ENCODE peak calls at places on chromosomes 11 and 22, in four cellular contexts. B is K562, W is GM12878, G is HepG2. A is an unnamed sample.

GRCh38 chr11:17443423-17443822 is 33.2 kb downstream of the ABCC8 start:
- DNase-seq in B (no peak), W (no peak), G (no peak), A (no peak)

GRCh38 chr22:37267128-37267587 is 15.2 kb upstream of the CYTH4 start:
- DNase-seq in B (peak), W (no peak), G (no peak), A (peak)

GRCh38 chr11:125315088-125315740 is 150.7 kb downstream of the PKNOX2 start:
- DNase-seq in B (no peak), W (no peak), G (no peak), A (no peak)

GRCh38 chr11:45832835-45833446 is 14.3 kb upstream of the CRY2 start:
- DNase-seq in B (no peak), W (no peak), G (no peak), A (no peak)

GRCh38 chr11:64131657-64132387 is 34.1 kb downstream of the MACROD1 start:
- DNase-seq in B (no peak), W (no peak), G (peak), A (no peak)

GRCh38 chr11:93361435-93361834 is 30.9 kb downstream of the DEUP1 start:
- DNase-seq in B (no peak), W (no peak), G (no peak), A (no peak)

GRCh38 chr11:3375552-3375951 is 3.4 kb downstream of the ZNF195 start:
- DNase-seq in B (no peak), W (no peak), G (no peak), A (no peak)

GRCh38 chr11:29629281-29629680 is 387.5 kb downstream of the KCNA4 start:
- DNase-seq in B (no peak), W (no peak), G (no peak), A (no peak)

GRCh38 chr11:76253416-76253815 is 47.1 kb upstream of the WNT11 start:
- DNase-seq in B (no peak), W (no peak), G (no peak), A (no peak)

GRCh38 chr11:24598636-24599035 is 101.8 kb downstream of the LUZP2 start:
- DNase-seq in B (no peak), W (no peak), G (no peak), A (no peak)

GRCh38 chr22:47297261-47298016 is 535.0 kb downstream of the TBC1D22A start:
- DNase-seq in B (no peak), W (no peak), G (no peak), A (no peak)

GRCh38 chr11:21257461-21257860 is 588.1 kb downstream of the NELL1 start:
- DNase-seq in B (no peak), W (no peak), G (no peak), A (no peak)

GRCh38 chr22:42716221-42716620 is 4.4 kb downstream of the A4GALT start:
- DNase-seq in B (no peak), W (peak), G (no peak), A (no peak)

GRCh38 chr22:38223289-38223960 is 21.6 kb downstream of the MAFF start:
- DNase-seq in B (no peak), W (no peak), G (no peak), A (no peak)

GRCh38 chr11:68843703-68844312 is 2.1 kb upstream of the CPT1A start:
- DNase-seq in B (no peak), W (no peak), G (peak), A (peak)

GRCh38 chr11:12099132-12099873 is 11.1 kb upstream of the MICAL2 start:
- DNase-seq in B (no peak), W (no peak), G (no peak), A (no peak)

GRCh38 chr11:31655483-31655882 is 145.9 kb downstream of the ELP4 start:
- DNase-seq in B (no peak), W (no peak), G (peak), A (no peak)

GRCh38 chr11:79013509-79013908 is 427.3 kb downstream of the TENM4 start:
- DNase-seq in B (no peak), W (no peak), G (no peak), A (no peak)

GRCh38 chr11:45141171-45141570 is 5.3 kb upstream of the PRDM11 start:
- DNase-seq in B (no peak), W (no peak), G (no peak), A (no peak)

GRCh38 chr11:73201249-73201648 is 16.8 kb upstream of the P2RY2 start:
- DNase-seq in B (no peak), W (no peak), G (no peak), A (peak)

GRCh38 chr11:70751142-70751734 is 352.9 kb downstream of the CTTN start:
- DNase-seq in B (no peak), W (no peak), G (no peak), A (no peak)

GRCh38 chr11:70542811-70543210 is 144.5 kb downstream of the CTTN start:
- DNase-seq in B (no peak), W (no peak), G (no peak), A (no peak)

GRCh38 chr11:22479133-22479690 is 141.0 kb downstream of the SLC17A6 start:
- DNase-seq in B (no peak), W (no peak), G (no peak), A (no peak)

GRCh38 chr22:30270841-30271240 is 4.2 kb upstream of the OSM start:
- DNase-seq in B (peak), W (no peak), G (no peak), A (no peak)

GRCh38 chr11:117171648-117172051 is 6.9 kb upstream of the SIDT2 start:
- DNase-seq in B (peak), W (no peak), G (no peak), A (no peak)

GRCh38 chr11:19846654-19847330 is 134.2 kb downstream of the NAV2 start:
- DNase-seq in B (no peak), W (no peak), G (no peak), A (no peak)

DNA sequence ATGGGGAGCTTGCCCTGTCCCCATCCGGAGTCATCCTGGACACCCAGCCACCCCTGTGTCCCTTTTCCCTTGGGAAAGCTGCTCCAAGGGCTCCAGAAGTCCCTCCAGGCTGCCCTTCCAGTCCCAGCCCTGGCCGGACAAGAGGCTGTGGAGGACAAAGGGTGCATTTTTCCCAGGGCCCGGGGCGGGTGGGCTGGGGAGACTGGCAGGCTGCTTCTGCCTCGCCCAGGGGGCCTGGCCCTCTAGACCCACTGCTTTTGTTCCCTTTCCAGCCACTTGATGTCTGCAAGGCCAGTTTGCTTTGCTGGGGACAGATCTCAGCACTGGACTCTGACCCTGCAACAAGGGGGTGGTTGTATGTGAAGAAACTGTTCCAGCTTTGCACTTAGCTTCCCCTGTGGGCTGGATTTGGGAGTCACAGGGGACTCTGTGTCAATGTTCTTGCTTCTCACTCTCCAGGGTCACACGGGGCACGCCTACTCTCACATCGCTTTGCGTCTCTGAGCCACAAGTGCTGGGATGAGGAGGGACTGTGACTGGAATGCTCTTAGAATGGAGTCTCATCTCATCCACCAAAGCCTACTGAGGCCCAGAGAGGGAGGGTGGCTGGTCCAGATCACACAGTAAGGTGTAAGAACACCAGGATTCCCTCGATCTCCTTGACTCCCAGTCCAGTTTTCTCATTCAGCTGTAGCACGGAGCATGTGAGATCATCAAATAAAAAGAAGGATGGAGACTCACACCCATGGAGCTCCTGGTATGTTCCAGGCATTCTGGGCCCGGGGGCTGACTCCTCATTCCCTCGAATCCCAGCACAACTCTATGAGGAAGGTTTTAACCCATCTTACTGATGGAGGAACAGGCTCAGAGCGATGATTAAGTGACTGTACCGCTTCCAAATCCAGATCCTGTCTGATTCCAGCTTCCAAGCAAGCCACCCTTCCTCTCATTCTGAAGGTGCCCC is 59.9 kb downstream of the FBXO7 start:
- DNase-seq in B (no peak), W (no peak), G (peak), A (no peak)
- TF ChIP-seq TCF7 in B (no peak), W (no peak), G (no peak), A (no peak)

GRCh38 chr11:96207459-96208449 is 135.2 kb downstream of the MAML2 start:
- DNase-seq in B (no peak), W (no peak), G (peak), A (no peak)
- TF ChIP-seq TCF7 in B (no peak), W (no peak), G (peak), A (no peak)

DNA sequence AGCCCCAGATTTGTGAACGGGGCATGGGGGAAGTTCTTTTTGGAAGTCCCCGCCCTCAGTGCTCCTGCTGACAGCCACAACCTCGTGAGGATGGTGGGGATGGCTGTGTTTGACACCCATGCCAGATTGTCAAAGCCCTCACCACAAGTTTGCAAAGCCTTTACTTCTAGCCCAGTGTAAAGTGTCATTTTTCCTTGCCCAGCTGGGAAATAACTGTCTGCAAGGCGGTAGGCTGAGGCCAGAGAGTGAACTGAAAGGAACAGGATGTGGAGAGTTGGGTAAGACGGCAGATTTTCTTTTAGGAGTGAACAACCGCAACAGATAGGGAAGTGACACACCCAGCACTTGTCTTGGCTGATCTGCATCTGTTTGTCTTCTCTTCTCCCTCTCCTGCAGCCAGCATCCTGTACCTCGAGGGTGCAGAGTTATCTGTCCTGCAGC is 13.6 kb downstream of the IL17RA start:
- DNase-seq in B (peak), W (no peak), G (no peak), A (no peak)
- TF ChIP-seq TCF7 in B (no peak), W (no peak), G (no peak), A (no peak)

DNA sequence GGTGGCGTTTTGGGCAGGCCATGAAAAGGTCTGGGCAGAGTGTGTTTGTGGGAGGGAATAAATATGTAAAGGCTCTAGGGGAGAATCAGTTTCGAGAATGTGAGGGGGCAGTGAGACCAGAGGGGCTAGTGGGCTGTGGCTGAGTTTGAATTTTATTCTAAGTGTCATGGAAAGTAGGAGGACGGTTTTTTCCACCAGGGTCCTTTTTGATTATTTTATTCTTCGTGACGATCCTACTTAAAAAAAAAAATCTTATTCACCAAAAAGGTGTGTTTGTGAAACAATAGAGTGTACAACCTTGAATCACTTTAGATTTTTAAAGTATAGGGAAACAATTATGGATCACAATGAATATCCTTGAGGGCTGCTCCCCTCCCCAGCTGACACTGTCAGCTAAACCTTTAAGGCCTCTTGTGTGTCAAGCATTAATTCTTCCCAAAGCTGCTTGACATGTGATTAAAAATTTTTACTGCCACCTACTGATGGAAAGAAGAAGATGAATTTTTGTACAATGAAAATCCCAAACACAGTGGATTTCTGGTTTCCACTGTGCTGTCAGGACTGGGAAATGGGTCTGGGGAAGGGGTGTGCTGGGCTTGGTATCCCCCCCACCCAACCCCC is 107.5 kb upstream of the OR4B1 start:
- DNase-seq in B (peak), W (no peak), G (peak), A (no peak)
- TF ChIP-seq TCF7 in B (no peak), W (no peak), G (no peak), A (no peak)

GRCh38 chr11:47616726-47617416 is 22.7 kb upstream of the C1QTNF4 start:
- DNase-seq in B (peak), W (no peak), G (peak), A (peak)
- TF ChIP-seq TCF7 in B (no peak), W (no peak), G (no peak), A (no peak)

GRCh38 chr22:31399211-31400022 is at the start of gene DRG1:
- DNase-seq in B (peak), W (peak), G (peak), A (peak)

GRCh38 chr22:31393890-31394289 is 5.5 kb upstream of the DRG1 start:
- DNase-seq in B (no peak), W (no peak), G (no peak), A (no peak)

GRCh38 chr22:31400023-31400397 is 606 bp downstream of the DRG1 start:
- DNase-seq in B (no peak), W (no peak), G (no peak), A (no peak)

DNA sequence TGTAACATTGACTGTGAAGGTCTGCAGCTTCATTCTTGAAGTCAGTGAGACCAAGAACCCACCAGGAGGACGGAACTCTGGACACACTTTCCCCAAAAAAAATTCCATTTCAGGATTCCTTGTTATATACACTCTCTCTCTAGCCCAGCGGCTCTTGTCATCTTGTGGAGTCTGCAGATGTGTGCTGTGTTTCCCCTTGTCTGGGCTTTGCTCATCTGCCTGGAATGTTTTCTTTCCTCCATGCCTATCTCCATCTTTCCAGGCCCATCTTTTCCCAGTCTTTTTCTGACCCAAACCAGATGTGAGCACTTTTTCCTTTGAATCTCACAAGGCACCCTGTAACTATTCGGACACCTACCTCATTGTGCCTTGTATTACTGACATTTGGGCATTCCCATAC is 5.1 kb upstream of the DRG1 start:
- DNase-seq in B (no peak), W (no peak), G (no peak), A (no peak)
- TF ChIP-seq TCF7 in B (no peak), W (no peak), G (no peak), A (no peak)

GRCh38 chr22:49641770-49642313 is 185.8 kb downstream of the BRD1 start:
- DNase-seq in B (no peak), W (no peak), G (no peak), A (no peak)

GRCh38 chr22:49638001-49638400 is 189.7 kb downstream of the BRD1 start:
- DNase-seq in B (no peak), W (no peak), G (no peak), A (no peak)

GRCh38 chr22:49640366-49641095 is 187.1 kb downstream of the BRD1 start:
- DNase-seq in B (no peak), W (no peak), G (no peak), A (no peak)

GRCh38 chr22:49638788-49639187 is 188.9 kb downstream of the BRD1 start:
- DNase-seq in B (no peak), W (no peak), G (peak), A (no peak)

GRCh38 chr22:49639956-49640355 is 187.7 kb downstream of the BRD1 start:
- DNase-seq in B (peak), W (no peak), G (no peak), A (no peak)
- TF ChIP-seq TCF7 in B (no peak), W (no peak), G (no peak), A (no peak)

GRCh38 chr11:111372538-111372937 is 6.5 kb downstream of the POU2AF1 start:
- DNase-seq in B (no peak), W (no peak), G (no peak), A (no peak)

GRCh38 chr11:111376453-111376871 is 2.6 kb downstream of the POU2AF1 start:
- DNase-seq in B (no peak), W (no peak), G (no peak), A (no peak)

GRCh38 chr11:111370902-111371578 is 8.0 kb downstream of the POU2AF1 start:
- DNase-seq in B (no peak), W (peak), G (no peak), A (no peak)

GRCh38 chr11:111370270-111370901 is 8.7 kb downstream of the POU2AF1 start:
- DNase-seq in B (no peak), W (no peak), G (no peak), A (no peak)

DNA sequence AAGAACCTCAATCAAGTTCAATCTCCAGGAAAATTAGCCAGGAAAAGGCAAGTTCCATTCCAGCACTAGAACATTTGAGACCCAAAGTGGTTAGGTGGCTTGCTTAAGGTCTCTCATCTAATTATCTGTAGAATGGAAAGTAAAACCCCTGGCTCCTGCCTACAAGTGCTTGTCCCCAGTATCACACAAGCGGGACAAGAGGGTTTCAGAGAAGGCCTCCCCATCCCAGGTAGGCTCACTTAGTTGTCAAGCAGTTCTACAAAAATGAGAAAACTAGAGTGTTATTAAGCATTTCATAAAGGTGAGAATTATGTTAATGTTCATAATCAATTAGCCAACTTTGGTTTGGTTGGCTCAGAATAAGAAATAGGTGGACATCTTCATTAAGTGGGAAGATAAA is 5.5 kb downstream of the POU2AF1 start:
- DNase-seq in B (no peak), W (no peak), G (no peak), A (no peak)
- TF ChIP-seq TCF7 in B (no peak), W (no peak), G (no peak), A (no peak)

DNA sequence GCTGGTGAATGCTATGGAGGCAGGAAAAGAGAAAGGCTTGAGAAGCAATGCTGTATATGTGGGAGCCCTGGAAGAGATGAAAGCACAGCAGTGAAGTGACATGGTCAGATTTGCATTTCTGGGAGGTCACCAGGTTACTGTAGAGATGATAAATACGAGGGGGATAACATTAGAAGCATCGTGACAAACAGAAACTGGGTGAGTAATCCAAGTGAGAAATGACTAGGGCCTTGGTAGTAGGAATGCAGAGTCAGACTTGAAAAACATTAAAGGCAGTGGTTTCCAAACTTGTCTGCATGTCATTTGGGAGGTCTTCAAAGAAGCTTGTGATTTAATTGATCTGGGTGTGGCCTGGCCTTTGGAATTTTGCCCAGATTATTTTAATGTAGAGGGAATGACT is 44.0 kb downstream of the CCDC34 start:
- DNase-seq in B (no peak), W (peak), G (peak), A (no peak)
- TF ChIP-seq TCF7 in B (no peak), W (peak), G (no peak), A (no peak)

GRCh38 chr22:23889620-23890019 is 4.6 kb upstream of the MIF start:
- DNase-seq in B (no peak), W (no peak), G (no peak), A (no peak)

GRCh38 chr22:23883658-23884057 is 10.5 kb upstream of the MIF start:
- DNase-seq in B (no peak), W (no peak), G (no peak), A (no peak)

GRCh38 chr22:23882370-23882769 is 11.8 kb upstream of the MIF start:
- DNase-seq in B (no peak), W (no peak), G (no peak), A (no peak)

GRCh38 chr22:23888615-23889401 is 5.4 kb upstream of the MIF start:
- DNase-seq in B (peak), W (no peak), G (peak), A (no peak)

GRCh38 chr22:23884133-23884532 is 10.1 kb upstream of the MIF start:
- DNase-seq in B (no peak), W (no peak), G (no peak), A (no peak)
- TF ChIP-seq TCF7 in B (no peak), W (no peak), G (no peak), A (no peak)